ENCODE peak calls at places on chromosomes 7 and 10, in four cellular contexts. S is A549, C is K562, M is HepG2. B is an unnamed sample.

GRCh38 chr7:130458256-130458655 is 17.4 kb upstream of the CEP41 start:
- DNase-seq in C (no peak), S (no peak), M (no peak), B (no peak)

GRCh38 chr10:87534173-87534858 is 29.6 kb downstream of the MINPP1 start:
- DNase-seq in S (no peak), C (no peak), M (no peak), B (no peak)

GRCh38 chr10:79266092-79266491 is 81.2 kb upstream of the PPIF start:
- DNase-seq in C (no peak), M (no peak), S (no peak), B (no peak)

GRCh38 chr10:51915031-51915542 is 215.7 kb upstream of the CSTF2T start:
- DNase-seq in S (no peak), M (no peak), C (no peak), B (no peak)

GRCh38 chr10:14146501-14146900 is 184.2 kb downstream of the FRMD4A start:
- DNase-seq in M (no peak), C (no peak), S (no peak), B (no peak)

GRCh38 chr7:126535176-126535575 is 717.6 kb downstream of the GRM8 start:
- DNase-seq in C (no peak), M (no peak), S (no peak), B (no peak)

GRCh38 chr7:114715907-114716306 is 206.0 kb upstream of the MDFIC start:
- DNase-seq in S (no peak), C (no peak), M (no peak), B (no peak)

GRCh38 chr10:58389024-58389423 is 3.8 kb downstream of the TFAM start:
- DNase-seq in M (no peak), S (no peak), C (no peak), B (no peak)

GRCh38 chr7:107615910-107616680 is 36.0 kb downstream of the BCAP29 start:
- DNase-seq in M (no peak), C (no peak), S (no peak), B (no peak)

GRCh38 chr10:5504146-5505072 is 5.0 kb upstream of the CALML5 start:
- DNase-seq in S (no peak), M (no peak), C (no peak), B (no peak)

GRCh38 chr7:16918288-16918895 is 36.6 kb upstream of the AGR3 start:
- DNase-seq in C (peak; percentile 59), M (peak; percentile 31), S (peak; percentile 68), B (no peak)
- TF ChIP-seq CTCF in C (peak; percentile 46), M (peak; percentile 55), S (peak; percentile 92), B (peak; percentile 70)

GRCh38 chr7:101814996-101815825 is 2.2 kb upstream of the CUX1 start:
- DNase-seq in C (peak; percentile 81), M (no peak), S (peak; percentile 50), B (peak; percentile 64)
- TF ChIP-seq ESRRA in C (peak; percentile 25), M (no peak), S (no peak), B (no peak)

GRCh38 chr10:123136806-123137642 is 1.3 kb downstream of the HMX3 start:
- DNase-seq in S (peak; percentile 53), C (peak; percentile 66), M (no peak), B (peak; percentile 62)
- TF ChIP-seq HMGXB4 in S (no peak), C (no peak), M (no peak), B (peak; percentile 55)

DNA sequence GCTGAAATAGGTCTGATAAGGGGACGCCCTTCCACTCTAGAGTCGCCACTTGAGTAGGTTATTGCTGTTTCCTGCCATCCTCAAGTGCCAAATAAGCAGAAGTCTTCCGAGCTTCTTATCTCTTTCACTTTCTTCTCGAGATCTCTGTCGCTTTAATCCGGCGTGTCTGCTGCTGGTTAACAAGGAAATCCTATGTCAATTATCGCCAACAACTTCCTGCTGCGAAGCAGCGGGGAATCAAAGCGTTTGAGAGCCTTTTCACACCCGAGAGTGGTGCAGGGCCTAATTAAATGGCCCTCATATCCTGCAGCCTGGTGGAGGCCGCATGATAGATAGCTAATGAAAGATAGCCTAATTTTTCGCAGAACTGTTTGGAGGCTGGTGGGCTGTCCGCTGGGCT is 215.9 kb downstream of the RAB11FIP2 start:
- DNase-seq in S (no peak), M (no peak), C (no peak), B (peak; percentile 47)
- TF ChIP-seq CTCF in S (no peak), M (no peak), C (no peak), B (no peak)

GRCh38 chr7:158285383-158285770 is 302.2 kb downstream of the PTPRN2 start:
- DNase-seq in S (no peak), M (no peak), C (no peak), B (no peak)

GRCh38 chr7:158284121-158284520 is 303.5 kb downstream of the PTPRN2 start:
- DNase-seq in C (no peak), M (no peak), S (no peak), B (no peak)

GRCh38 chr7:158286210-158286609 is 301.4 kb downstream of the PTPRN2 start:
- DNase-seq in M (no peak), S (no peak), C (no peak), B (no peak)

GRCh38 chr7:158283016-158283974 is 304.3 kb downstream of the PTPRN2 start:
- DNase-seq in M (no peak), S (no peak), C (no peak), B (no peak)

DNA sequence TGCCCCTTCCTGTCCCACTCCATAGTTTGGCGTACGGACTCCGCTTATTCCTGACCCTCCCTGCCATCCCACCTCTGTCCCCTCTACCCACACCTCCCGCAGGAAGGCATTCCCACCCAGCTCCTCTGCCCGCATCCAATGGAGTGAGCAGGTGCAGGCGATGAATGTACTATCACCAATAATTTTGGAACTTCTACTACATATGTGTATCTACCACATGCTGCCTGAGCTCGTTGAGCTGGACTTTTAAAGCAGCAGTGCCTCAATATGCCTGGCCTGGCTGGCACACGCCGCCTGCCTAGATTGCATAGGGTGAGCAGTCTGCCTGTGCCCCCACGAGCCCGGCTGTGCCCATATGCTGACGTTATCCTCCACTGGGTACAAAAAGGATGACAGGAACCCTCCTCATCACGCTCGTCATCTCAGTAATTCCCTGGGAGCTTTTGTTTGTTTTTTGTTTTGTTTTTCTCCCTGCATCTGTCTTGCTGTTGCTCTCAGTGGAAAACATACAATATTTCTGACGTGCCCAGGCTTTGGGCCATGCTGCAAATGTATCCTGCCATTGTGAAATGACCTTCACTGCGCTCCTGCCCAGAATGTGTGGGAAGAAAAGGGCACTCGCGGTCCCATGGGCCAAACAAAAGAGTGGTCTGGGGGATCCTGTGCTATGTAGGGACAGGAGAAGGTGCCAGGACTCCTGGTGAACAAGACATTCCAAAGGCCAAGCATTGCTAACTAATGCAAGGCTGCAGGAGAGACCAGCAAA is 302.8 kb downstream of the PTPRN2 start:
- DNase-seq in S (no peak), C (no peak), M (no peak), B (no peak)
- TF ChIP-seq ESRRA in S (no peak), C (no peak), M (no peak), B (no peak)

DNA sequence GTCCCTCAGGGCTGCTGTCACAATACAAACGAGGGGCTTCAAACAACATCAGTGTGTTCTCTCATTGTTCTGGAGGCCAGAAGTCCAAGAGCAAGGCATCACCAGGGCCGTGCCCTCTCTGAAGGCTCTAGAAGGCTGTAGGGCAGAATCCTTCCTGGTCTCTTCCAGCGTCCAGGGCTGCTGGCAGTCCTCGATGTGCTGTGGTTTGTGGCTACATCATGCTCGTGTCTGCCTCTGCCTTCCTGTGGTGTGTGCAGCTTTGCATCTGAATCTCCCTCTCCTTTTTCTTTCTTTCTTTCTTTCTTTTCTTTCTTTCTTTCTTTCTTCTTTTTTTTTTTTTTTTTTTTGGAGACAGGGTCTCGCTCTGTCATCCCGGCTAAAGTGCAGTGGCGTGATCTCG is 103.5 kb downstream of the INSYN2A start:
- DNase-seq in C (no peak), M (no peak), S (no peak), B (no peak)
- TF ChIP-seq HMGXB4 in C (no peak), M (no peak), S (no peak), B (no peak)

DNA sequence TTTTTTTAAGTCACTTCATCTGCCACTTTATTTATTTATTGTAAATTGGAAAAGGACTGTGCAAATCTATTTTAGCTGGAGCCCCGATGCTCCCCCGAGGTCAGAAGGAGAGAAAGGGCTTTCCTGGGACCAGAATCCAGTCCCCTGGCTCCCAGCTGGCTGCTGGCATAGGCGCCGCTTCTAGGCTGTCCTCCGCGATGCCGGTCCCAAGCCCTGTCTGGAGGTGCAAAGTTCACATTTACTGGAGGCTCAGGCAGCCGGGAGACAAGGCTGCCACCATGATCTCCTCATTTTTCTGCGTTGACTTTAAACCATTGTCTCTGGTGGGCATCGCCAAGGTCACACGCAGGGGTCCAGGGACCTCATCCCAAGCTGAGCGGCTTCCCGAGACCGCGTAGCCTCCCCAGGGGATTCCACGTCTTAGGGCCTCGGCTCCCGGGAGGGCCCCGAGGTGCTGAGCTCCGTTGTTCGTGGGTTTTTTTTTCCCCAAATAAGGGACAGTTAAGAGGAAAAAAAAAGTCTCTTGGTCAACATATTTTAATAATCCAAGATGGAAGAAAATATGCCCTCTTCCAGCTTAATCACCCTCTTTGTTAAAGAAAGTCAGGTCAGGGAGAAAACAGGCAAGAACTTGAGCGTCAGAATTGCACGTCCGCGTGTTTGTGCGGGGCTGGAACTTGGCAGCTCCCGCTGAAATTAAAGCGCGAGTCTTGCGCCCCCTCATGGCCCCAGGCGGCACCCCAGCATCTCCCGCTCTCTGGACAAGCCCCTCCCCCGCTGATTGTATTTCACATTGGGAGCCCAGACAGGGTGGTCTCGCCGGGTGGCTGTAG is 11.9 kb downstream of the RGR start:
- DNase-seq in S (peak; percentile 67), C (peak; percentile 87), M (peak; percentile 22), B (peak; percentile 84)
- TF ChIP-seq CTCF in S (peak; percentile 56), C (peak; percentile 87), M (peak; percentile 74), B (peak; percentile 76)